ENCODE peak calls at places on chromosome 21, in five cellular contexts. Z is fibroblast of the aortic adventitia, V is cardiac muscle cell, R is pancreas, I is GM20000. D is an unnamed sample.

GRCh38 chr21:25906554-25906953 is 171.8 kb downstream of the GABPA start:
- DNase-seq in Z (no peak), V (no peak), R (no peak), I (no peak), D (no peak)

GRCh38 chr21:28991861-28992525 is 684 bp downstream of the LTN1 start:
- DNase-seq in Z (no peak), R (no peak), I (no peak), V (no peak), D (no peak)

GRCh38 chr21:31370893-31371652 is 27.0 kb upstream of the TIAM1 start:
- DNase-seq in R (no peak), Z (peak), V (peak), I (no peak), D (no peak)

GRCh38 chr21:42228709-42229220 is 9.8 kb downstream of the ABCG1 start:
- DNase-seq in R (no peak), V (no peak), Z (no peak), I (no peak), D (no peak)

GRCh38 chr21:16457498-16457897 is 727.7 kb downstream of the USP25 start:
- DNase-seq in R (no peak), V (no peak), I (no peak), Z (no peak), D (no peak)

GRCh38 chr21:42332557-42332956 is 17.3 kb upstream of the TFF3 start:
- DNase-seq in Z (no peak), V (no peak), R (no peak), I (no peak), D (no peak)

GRCh38 chr21:37557261-37557950 is 190.8 kb downstream of the DYRK1A start:
- DNase-seq in Z (no peak), R (no peak), V (no peak), I (peak), D (peak)

GRCh38 chr21:26842976-26843911 is 2.0 kb downstream of the ADAMTS1 start:
- DNase-seq in Z (peak), I (no peak), R (peak), V (peak), D (no peak)

GRCh38 chr21:29190920-29191319 is 60.5 kb downstream of the MAP3K7CL start:
- DNase-seq in Z (peak), V (peak), R (no peak), I (no peak), D (no peak)

GRCh38 chr21:42425603-42425985 is 21.9 kb downstream of the UBASH3A start:
- DNase-seq in R (no peak), V (no peak), Z (no peak), I (peak), D (peak)

DNA sequence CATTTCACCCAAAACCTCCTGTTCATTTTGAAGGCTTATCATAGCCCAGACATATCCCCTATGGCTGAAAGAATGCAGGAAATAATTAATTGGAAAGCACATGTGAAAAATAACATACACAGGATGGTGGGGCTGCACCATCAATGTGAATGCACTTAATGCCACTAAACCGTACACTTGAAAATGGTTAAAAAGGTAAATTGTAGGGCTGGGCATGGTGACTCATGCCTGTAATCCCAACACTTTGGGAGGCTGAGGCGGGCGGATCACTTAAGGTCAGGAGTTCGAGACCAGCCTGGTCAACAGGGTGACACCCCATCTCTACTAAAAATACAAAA is 98.7 kb upstream of the BACE2 start:
- DNase-seq in R (no peak), V (no peak), Z (no peak), I (no peak), D (no peak)
- TF ChIP-seq CTCF in R (no peak), V (no peak), Z (no peak), I (no peak), D (no peak)

GRCh38 chr21:38839683-38840286 is 34.1 kb downstream of the ETS2 start:
- DNase-seq in R (no peak), V (peak), I (no peak), Z (peak), D (no peak)

GRCh38 chr21:38837806-38838461 is 32.2 kb downstream of the ETS2 start:
- DNase-seq in Z (no peak), R (no peak), V (no peak), I (no peak), D (no peak)

GRCh38 chr21:38840456-38841129 is 34.9 kb downstream of the ETS2 start:
- DNase-seq in V (no peak), I (no peak), Z (no peak), R (no peak), D (no peak)

GRCh38 chr21:38838598-38839369 is 33.1 kb downstream of the ETS2 start:
- DNase-seq in Z (no peak), R (no peak), V (no peak), I (no peak), D (no peak)

DNA sequence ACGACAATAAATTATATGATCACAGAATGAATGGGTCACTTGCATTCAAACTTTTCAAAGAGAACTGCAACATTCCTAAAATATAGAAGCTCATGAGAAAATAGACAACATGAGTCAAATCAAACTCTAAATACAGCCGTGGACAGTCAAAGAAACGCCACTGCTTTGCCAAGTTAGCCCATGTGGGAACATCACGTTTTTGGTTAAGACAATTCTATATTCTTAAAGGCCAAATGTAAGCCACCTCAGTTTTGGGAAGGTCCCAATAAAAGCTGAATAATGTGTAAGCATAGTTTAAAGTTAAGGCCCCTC is 33.6 kb downstream of the ETS2 start:
- DNase-seq in Z (no peak), I (no peak), R (no peak), V (no peak), D (no peak)
- TF ChIP-seq CTCF in Z (no peak), I (no peak), R (no peak), V (no peak), D (no peak)

DNA sequence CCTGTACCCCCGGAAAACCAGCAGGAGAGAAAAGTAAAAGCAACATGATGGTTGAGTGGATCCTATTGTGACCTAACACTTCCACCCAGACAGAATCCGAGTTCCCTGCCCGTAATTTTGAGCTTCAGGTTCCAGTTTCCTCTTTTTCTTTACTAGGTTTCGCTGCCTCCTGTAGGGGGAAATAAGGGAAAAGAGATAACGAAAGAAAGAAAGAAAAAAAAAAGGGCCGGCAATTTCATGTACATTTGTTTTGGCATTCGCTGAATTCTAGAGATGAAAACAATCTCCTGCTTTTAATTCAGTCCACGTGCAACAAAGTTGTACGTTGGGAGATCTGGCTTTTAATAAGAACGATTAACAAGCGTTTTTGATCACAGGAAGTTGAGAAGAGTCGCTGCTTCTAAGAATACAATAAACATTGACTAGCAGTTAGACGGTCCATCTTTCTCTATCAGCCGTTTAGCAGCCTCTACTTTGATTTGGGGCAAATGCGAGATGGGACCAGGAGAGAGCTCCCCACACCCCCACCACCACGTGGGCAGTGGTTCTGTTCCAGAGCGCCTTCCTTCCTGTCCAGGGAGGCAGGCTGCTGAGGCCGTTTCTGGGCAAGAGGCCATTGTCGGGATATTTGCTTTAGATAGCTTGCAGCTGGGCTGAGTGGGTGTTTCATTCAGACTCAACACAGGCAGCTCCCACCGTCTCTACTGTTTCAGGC is 155.9 kb upstream of the RUNX1 start:
- DNase-seq in I (peak), Z (peak), R (peak), V (peak), D (no peak)
- TF ChIP-seq CTCF in I (no peak), Z (peak), R (no peak), V (peak), D (no peak)

DNA sequence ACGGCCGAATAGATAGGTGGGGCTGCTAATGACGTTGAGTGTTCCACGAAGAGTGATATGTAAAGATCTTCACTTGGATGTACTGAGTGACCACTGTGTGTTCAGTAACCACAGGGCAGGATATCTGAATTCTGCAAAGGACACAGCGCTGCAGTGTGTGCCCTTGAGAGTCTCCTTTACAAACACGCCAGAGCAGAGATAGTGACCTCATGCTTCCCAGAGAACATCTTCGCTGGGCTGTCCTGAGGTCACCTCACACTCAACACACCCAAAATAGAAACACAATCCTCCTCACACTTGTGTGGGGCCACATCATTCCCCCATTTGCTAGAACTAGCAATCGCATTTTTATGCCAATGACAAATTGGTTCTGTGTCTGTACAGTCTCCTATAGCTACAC is 140.1 kb upstream of the NRIP1 start:
- DNase-seq in Z (no peak), V (no peak), I (no peak), R (no peak), D (no peak)
- TF ChIP-seq CTCF in Z (no peak), V (no peak), I (no peak), R (no peak), D (no peak)

DNA sequence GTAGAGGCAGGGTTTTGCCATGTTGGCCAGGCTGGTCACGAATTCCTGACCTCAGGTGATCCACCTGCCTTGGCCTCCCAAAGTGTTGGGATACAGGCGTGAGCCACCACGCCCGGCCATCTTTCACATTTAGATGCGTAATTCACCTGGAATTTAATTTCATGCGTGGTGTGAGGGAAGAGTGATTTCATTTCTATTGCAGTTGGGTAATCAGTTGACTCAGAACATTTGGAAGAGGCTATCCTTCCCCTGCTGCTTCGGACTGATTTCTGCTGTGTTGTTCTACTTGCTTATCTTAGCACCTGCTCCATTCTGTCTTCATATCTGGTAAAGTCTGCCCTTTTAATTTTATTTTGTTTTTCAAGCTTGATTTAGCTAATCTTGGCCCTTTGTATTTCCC is 19.1 kb downstream of the DIP2A start:
- DNase-seq in V (peak), Z (peak), I (no peak), R (no peak), D (no peak)
- TF ChIP-seq CTCF in V (no peak), Z (no peak), I (no peak), R (no peak), D (no peak)

DNA sequence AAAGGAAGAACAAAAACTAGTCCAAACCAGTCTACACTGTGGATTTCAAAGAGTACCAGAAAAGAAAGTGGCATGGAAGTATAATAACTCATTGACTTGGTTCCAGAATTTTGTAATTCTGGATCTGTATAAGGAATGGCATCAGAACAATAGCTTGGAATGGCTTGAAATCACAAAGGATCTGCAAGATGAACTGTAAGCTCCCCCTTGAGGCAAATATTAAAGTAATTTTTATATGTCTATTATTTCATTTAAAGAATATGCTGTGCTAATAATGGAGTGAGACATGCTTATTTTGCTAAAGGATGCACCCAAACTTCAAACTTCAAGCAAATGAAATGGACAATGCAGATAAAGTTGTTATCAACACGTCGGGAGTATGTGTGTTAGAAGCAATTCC is 21.3 kb downstream of the CHODL start:
- DNase-seq in R (no peak), I (no peak), V (no peak), Z (no peak), D (no peak)
- TF ChIP-seq CTCF in R (no peak), I (no peak), V (no peak), Z (no peak), D (no peak)

GRCh38 chr21:45241357-45241756 is 46.3 kb downstream of the POFUT2 start:
- DNase-seq in I (no peak), Z (no peak), R (no peak), V (no peak), D (no peak)

GRCh38 chr21:45234906-45235305 is 52.8 kb downstream of the POFUT2 start:
- DNase-seq in V (no peak), I (no peak), Z (no peak), R (no peak), D (no peak)

GRCh38 chr21:45234127-45234526 is 53.6 kb downstream of the POFUT2 start:
- DNase-seq in V (no peak), Z (no peak), R (no peak), I (no peak), D (no peak)

GRCh38 chr21:45235488-45235887 is 52.2 kb downstream of the POFUT2 start:
- DNase-seq in I (no peak), Z (no peak), V (no peak), R (no peak), D (no peak)

DNA sequence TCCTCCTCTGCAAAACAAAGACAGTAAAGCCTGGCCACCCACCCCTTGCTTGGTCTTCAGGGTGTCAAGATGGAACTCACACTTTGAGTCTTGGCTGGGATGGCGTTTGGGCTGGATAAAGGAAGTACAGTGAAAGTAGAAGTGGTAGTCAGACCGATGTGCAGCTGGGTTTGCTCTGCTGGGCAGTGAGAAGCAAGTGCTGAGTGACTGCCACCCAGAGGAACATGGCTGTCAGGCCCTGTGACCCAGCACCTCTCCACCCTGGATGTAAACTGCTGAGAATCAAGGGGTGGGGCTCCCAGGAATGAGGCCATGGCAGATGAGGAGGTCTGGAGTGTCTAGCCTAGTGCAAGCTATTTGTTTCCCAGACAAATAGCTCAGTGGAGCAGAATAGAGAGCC is 51.2 kb downstream of the POFUT2 start:
- DNase-seq in Z (no peak), I (no peak), R (no peak), V (no peak), D (no peak)
- TF ChIP-seq CTCF in Z (no peak), I (no peak), R (no peak), V (no peak), D (no peak)